ENCODE peak calls at places on chromosomes 16 and 17, in eight cellular contexts. U is transverse colon, W is HCT116, T is stomach, D is breast epithelium, F is upper lobe of left lung, O is sigmoid colon, S is GM12892. C is an unnamed sample.

GRCh38 chr16:66399930-66400329 is 27.2 kb upstream of the BEAN1 start:
- DNase-seq in U (no peak), T (no peak), W (no peak), F (no peak), S (no peak), D (no peak), O (no peak), C (no peak)

GRCh38 chr17:29347831-29348281 is 42.3 kb upstream of the TAOK1 start:
- DNase-seq in D (no peak), U (no peak), S (no peak), O (no peak), T (no peak), F (no peak), W (no peak), C (no peak)

GRCh38 chr16:86986809-86987487 is 330.2 kb downstream of the C16orf95 start:
- DNase-seq in U (no peak), S (no peak), D (peak), T (no peak), F (no peak), O (no peak), W (no peak), C (no peak)

GRCh38 chr16:71564377-71564967 is 12.4 kb downstream of the TAT start:
- DNase-seq in W (no peak), T (no peak), U (no peak), O (no peak), S (no peak), D (no peak), F (no peak), C (no peak)

GRCh38 chr16:49528564-49529150 is 155.1 kb downstream of the C16orf78 start:
- DNase-seq in F (no peak), S (no peak), U (no peak), D (no peak), O (no peak), W (no peak), T (no peak), C (peak)

GRCh38 chr17:7838291-7839075 is 4.5 kb downstream of the KDM6B start:
- DNase-seq in T (no peak), W (no peak), O (peak), S (no peak), F (no peak), U (peak), D (no peak), C (peak)

GRCh38 chr16:807345-808251 is 7.1 kb upstream of the GNG13 start:
- DNase-seq in F (peak), D (peak), O (peak), U (peak), W (peak), S (peak), T (peak), C (peak)

GRCh38 chr17:63859257-63859656 is 14.2 kb downstream of the CSH2 start:
- DNase-seq in W (no peak), D (no peak), U (no peak), O (no peak), T (no peak), S (no peak), F (no peak), C (peak)

GRCh38 chr17:82446649-82447048 is 3.9 kb downstream of the CYBC1 start:
- DNase-seq in D (no peak), S (no peak), O (no peak), F (no peak), W (no peak), U (no peak), T (no peak), C (no peak)

GRCh38 chr17:82450357-82451106 is at the start of gene CYBC1:
- DNase-seq in D (peak), O (peak), S (peak), W (peak), U (peak), T (peak), F (peak), C (peak)

GRCh38 chr17:82449883-82450356 is 632 bp downstream of the CYBC1 start:
- DNase-seq in O (no peak), U (no peak), D (no peak), W (no peak), T (no peak), F (no peak), S (no peak), C (no peak)

GRCh38 chr17:82452162-82452561 is 1.6 kb upstream of the CYBC1 start:
- DNase-seq in U (no peak), O (no peak), D (no peak), S (no peak), T (no peak), W (no peak), F (no peak), C (no peak)

DNA sequence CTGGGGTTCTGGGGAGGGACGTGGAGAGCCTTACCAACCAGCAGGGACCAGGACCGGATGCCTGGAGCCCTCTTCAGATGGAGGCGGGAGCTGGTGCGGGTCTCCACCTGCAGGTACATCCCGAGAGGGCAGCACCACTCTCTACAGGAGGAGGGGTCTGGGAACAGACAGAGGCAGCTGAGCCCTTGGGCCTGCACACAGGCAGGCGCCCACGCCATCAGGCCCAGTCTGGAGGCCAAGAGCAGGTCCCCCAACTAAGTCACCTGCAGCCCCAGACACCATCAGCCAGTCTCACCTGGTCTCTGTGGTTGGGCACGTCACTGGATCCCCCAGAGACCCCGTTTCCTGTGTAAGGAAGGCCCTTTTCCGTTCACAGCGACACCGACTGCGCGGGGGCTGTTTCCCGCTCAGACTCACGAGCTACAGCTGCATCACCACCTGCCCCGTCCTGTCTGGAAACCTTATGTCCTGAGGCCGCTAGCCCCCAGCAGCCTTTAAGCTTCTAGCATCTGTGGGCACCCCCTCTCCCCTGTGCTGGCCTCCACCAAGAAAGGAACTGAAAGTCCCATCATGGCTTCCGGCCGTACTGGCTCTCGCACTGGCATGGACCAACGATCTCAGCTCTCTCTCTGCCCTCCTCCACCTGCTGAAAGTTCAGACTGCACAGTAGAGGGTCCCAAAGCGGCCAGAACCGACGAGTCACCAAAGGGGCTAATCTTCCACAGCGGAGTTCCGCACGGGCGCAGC is 1.2 kb downstream of the CYBC1 start:
- DNase-seq in S (peak), W (no peak), T (peak), U (peak), F (peak), D (no peak), O (no peak), C (peak)
- TF ChIP-seq POLR2AphosphoS5 in S (peak), W (no peak), T (peak), U (peak), F (no peak), D (no peak), O (no peak), C (peak)

DNA sequence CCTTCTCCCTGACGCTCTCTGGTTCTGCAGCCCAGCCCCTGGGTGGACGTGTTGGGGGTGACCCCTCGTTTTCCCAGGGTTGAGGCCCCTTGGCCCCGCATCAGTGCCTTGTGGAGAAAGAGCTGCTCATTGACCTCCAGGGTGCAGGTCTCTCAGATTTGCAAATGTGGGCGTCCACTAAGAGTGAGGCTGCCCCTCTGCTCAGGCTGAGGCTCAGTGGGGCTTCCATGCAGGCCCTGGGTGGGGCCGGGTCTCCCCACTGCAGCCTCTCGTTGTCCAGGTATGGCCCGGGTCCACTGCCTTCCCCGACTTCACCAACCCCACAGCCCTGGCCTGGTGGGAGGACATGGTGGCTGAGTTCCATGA is 9.0 kb downstream of the GAA start:
- DNase-seq in F (no peak), U (no peak), T (peak), D (peak), O (no peak), W (no peak), S (no peak), C (no peak)
- TF ChIP-seq POLR2AphosphoS5 in F (no peak), U (no peak), T (no peak), D (no peak), O (no peak), W (no peak), S (no peak), C (no peak)

GRCh38 chr16:55502801-55503366 is 6.0 kb upstream of the LPCAT2 start:
- DNase-seq in O (peak), T (peak), F (peak), U (peak), D (peak), S (no peak), W (peak), C (no peak)
- TF ChIP-seq POLR2AphosphoS5 in O (peak), T (peak), F (peak), U (peak), D (peak), S (no peak), W (no peak), C (peak)

GRCh38 chr17:77228224-77229215 is 87.8 kb downstream of the SEC14L1 start:
- DNase-seq in F (no peak), S (no peak), D (no peak), W (no peak), U (no peak), O (no peak), T (no peak), C (peak)
- TF ChIP-seq POLR2AphosphoS5 in F (no peak), S (no peak), D (no peak), W (no peak), U (no peak), O (no peak), T (no peak), C (peak)

C was measured in spleen.